ENCODE peak calls at places on chromosomes 11 and 22, in ten cellular contexts. S is GM12864, Z is nephron progenitor cell, A is bronchial epithelial cell, X is GM06990, T is Panc1, R is kidney, Q is AG09319, V is tibial artery, J is GM12865. C is an unnamed sample.

GRCh38 chr11:2812371-2812991 is 73.1 kb downstream of the CDKN1C start:
- DNase-seq in S (no peak), Z (no peak), A (no peak), X (no peak), T (no peak), R (peak), Q (no peak), V (no peak), J (no peak), C (peak)

GRCh38 chr22:30654361-30654760 is 13.3 kb downstream of the DUSP18 start:
- DNase-seq in S (no peak), Z (no peak), A (no peak), X (no peak), T (no peak), R (peak), Q (no peak), V (no peak), J (no peak), C (no peak)

GRCh38 chr11:108693852-108694251 is 29.0 kb downstream of the DDX10 start:
- DNase-seq in S (no peak), Z (no peak), A (peak), X (no peak), T (no peak), R (no peak), Q (no peak), V (no peak), J (no peak), C (no peak)

GRCh38 chr22:25077964-25078363 is 121.7 kb upstream of the CRYBB3 start:
- DNase-seq in S (no peak), Z (no peak), A (no peak), X (no peak), T (no peak), R (no peak), Q (no peak), V (no peak), J (no peak), C (no peak)

GRCh38 chr11:30935861-30936260 is 349.7 kb upstream of the MPPED2 start:
- DNase-seq in S (no peak), Z (no peak), A (peak), X (no peak), T (no peak), R (no peak), Q (no peak), V (no peak), J (no peak), C (no peak)

GRCh38 chr22:29609139-29609538 is 5.7 kb downstream of the NF2 start:
- DNase-seq in S (no peak), Z (no peak), A (no peak), X (no peak), T (no peak), R (no peak), Q (no peak), V (no peak), J (no peak), C (no peak)

GRCh38 chr11:34165786-34166557 is 60.5 kb downstream of the NAT10 start:
- DNase-seq in S (no peak), Z (no peak), A (peak), X (no peak), T (no peak), R (peak), Q (no peak), V (no peak), J (no peak), C (no peak)

GRCh38 chr11:26442131-26442530 is 110.2 kb downstream of the ANO3 start:
- DNase-seq in S (no peak), Z (no peak), A (peak), X (no peak), T (no peak), R (no peak), Q (peak), V (no peak), J (no peak), C (peak)

GRCh38 chr11:32527191-32527590 is 56.4 kb upstream of the EIF3M start:
- DNase-seq in S (no peak), Z (no peak), A (no peak), X (no peak), T (no peak), R (no peak), Q (no peak), V (no peak), J (no peak), C (no peak)

GRCh38 chr22:29997516-29997915 is 82.7 kb upstream of the HORMAD2 start:
- DNase-seq in S (no peak), Z (no peak), A (no peak), X (no peak), T (no peak), R (no peak), Q (no peak), V (no peak), J (no peak), C (no peak)

GRCh38 chr11:60849641-60850520 is 5.9 kb downstream of the PTGDR2 start:
- DNase-seq in S (no peak), Z (no peak), A (no peak), X (no peak), T (no peak), R (no peak), Q (no peak), V (no peak), J (no peak), C (no peak)

GRCh38 chr22:40855104-40855959 is 1.1 kb downstream of the ST13 start:
- DNase-seq in S (no peak), Z (no peak), A (peak), X (peak), T (no peak), R (no peak), Q (no peak), V (peak), J (peak), C (peak)

GRCh38 chr11:122578168-122578825 is 77.2 kb upstream of the UBASH3B start:
- DNase-seq in S (no peak), Z (no peak), A (peak), X (no peak), T (no peak), R (no peak), Q (no peak), V (no peak), J (peak), C (no peak)
- TF ChIP-seq CTCF in S (peak), Z (no peak), A (no peak), X (peak), T (peak), R (no peak), Q (peak), V (no peak), J (peak), C (peak)

GRCh38 chr11:70674605-70675004 is 276.3 kb downstream of the CTTN start:
- DNase-seq in S (no peak), Z (no peak), A (no peak), X (no peak), T (no peak), R (no peak), Q (no peak), V (no peak), J (no peak), C (no peak)
- TF ChIP-seq CTCF in S (no peak), Z (no peak), A (no peak), X (no peak), T (no peak), R (no peak), Q (no peak), V (no peak), J (no peak), C (no peak)

DNA sequence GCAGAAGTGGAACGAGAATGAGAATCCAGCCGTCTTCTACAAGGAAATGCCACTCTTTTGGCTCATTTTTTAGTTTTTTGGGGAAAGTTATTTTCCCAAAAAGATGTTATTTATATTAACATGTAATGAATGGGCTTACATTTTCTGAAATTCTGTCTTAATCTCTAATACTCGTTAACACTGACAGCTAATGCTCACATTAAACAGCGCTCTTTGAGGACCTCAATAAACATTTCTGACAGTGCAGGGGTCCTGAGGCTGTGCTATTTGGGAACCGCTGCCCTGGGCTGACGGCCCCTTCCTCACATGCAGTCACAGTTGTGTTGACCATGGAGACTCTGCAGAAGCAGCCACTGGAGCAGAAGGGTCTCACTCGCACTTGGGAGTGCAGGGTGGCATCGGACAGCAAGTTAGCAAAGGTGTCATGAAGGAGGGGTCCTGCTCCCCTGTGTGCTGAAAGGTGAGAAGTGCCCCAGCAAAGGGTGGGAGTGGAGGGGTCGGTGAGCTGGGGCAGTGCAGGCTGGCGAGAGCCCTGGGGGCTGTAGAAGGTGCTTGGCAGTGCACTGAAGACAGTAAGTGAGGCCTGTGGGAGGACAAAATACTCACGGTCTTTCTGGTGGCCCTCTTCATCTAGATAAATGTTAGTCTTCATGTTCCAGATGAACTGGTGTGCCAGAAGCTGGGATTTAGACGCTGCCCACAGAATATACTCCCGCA is 53.1 kb upstream of the SERPIND1 start:
- DNase-seq in S (no peak), Z (no peak), A (no peak), X (no peak), T (no peak), R (peak), Q (no peak), V (no peak), J (no peak), C (no peak)
- TF ChIP-seq CTCF in S (no peak), Z (no peak), A (no peak), X (no peak), T (no peak), R (no peak), Q (no peak), V (no peak), J (no peak), C (no peak)

DNA sequence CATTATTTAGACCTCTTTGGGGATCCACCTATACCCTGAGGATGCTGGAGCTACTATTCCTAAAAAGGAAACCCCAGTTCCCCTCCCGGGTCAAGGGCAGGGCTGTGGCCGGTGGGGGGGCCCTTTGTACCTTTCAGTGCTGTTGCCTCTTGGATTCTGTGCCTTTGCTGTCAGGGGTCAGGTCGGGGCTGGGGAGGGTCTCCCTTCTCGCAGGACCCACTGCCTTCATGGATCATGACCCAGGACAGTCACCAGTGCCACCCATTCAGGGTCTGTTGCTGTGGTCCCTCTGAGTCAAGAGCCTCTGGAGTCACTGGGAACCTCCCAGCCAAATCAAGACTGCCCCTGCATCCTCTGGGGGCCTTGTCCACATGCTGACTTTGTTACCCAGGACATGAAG is 78.1 kb upstream of the CCND1 start:
- DNase-seq in S (no peak), Z (no peak), A (no peak), X (no peak), T (no peak), R (no peak), Q (no peak), V (no peak), J (no peak), C (no peak)
- TF ChIP-seq CTCF in S (no peak), Z (no peak), A (no peak), X (no peak), T (no peak), R (no peak), Q (no peak), V (no peak), J (no peak), C (no peak)

DNA sequence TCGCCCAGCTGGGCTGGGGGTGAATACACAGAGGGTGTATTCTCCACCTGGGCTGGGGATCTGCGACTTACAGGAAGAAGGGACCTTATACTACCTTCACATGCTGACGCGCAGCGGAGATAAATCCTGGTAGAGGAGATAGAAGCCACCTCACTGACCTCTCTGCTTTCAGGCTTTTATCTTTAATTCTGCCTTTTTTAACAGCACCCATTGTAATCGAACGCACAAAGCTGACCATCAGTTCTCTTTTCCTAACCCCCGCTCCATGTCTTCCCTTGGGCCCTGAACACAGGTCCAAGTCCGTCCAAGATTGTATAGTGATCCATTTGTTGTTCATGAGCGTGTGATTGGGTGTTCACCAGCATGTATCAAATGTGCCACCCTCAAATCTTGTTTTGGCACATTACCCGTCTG is 664 bp upstream of the LAMTOR1 start:
- DNase-seq in S (no peak), Z (no peak), A (no peak), X (no peak), T (no peak), R (no peak), Q (no peak), V (no peak), J (no peak), C (no peak)
- TF ChIP-seq CTCF in S (peak), Z (no peak), A (no peak), X (no peak), T (no peak), R (no peak), Q (no peak), V (no peak), J (no peak), C (no peak)

DNA sequence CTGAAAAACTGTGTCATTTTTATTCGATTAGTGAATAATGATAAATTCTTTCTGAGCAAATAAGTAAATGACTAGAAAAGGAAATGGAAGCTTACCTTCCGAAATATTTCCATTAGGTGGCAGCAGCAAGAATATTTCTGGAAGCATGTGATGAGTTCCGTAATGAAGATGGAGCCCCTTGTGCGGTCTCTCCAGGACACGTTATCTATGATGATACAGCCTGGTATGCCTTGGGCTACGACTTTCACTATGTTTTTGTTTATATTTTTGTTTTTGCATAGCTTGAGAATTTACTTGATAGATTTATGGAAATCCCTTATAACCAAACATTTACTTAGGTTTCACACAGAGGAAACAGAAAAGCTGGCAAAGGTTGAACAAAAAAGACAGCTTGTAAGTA is 25.7 kb downstream of the CASP5 start:
- DNase-seq in S (no peak), Z (no peak), A (peak), X (no peak), T (peak), R (no peak), Q (no peak), V (no peak), J (no peak), C (peak)
- TF ChIP-seq CTCF in S (no peak), Z (no peak), A (no peak), X (no peak), T (peak), R (no peak), Q (no peak), V (no peak), J (no peak), C (peak)

DNA sequence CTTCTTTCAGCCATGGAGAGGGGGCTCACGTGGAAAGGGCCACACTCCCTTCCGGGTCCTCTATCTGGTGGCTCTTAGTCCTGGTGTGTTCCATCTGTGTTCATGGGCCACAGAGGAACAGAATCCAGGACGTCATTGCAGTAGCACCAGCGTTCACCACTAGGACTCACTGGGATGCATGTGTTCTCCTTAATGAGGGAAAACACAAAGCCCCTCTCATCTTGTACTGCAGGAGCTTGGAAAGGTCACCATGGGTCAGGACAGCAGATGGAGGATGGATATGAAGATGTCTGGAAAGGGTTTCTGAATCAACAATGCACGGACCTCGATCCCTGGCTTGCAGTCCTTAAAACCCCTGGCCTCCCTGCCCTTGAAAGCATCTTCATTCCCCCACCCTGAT is 113.8 kb upstream of the THY1 start:
- DNase-seq in S (no peak), Z (no peak), A (no peak), X (no peak), T (no peak), R (no peak), Q (no peak), V (no peak), J (no peak), C (no peak)
- TF ChIP-seq CTCF in S (no peak), Z (no peak), A (no peak), X (no peak), T (no peak), R (no peak), Q (no peak), V (no peak), J (no peak), C (no peak)

C was measured in fibroblast of villous mesenchyme.